ENCODE peak calls at places on chromosome X, in seven cellular contexts. I is AG04450; G is activated T-cell treated with anti-CD3 and anti-CD28 coated beads, Interleukin-2, amount 50 U/mL, for 72 hours; J is Right ventricle myocardium superior; U is HEK293T; Y is NCI-H2029 treated with DMSO at 0.1 percent for 48 hours; Q is EL. O is an unnamed sample.

GRCh38 chrX:85243761-85244410 is at the start of the genes SATL1 and ZNF711:
- DNase-seq in Y (no peak), J (peak; percentile 46), U (peak; percentile 52), G (peak; percentile 19), I (no peak), Q (peak; percentile 0), O (peak; percentile 73)

GRCh38 chrX:13494562-13494961 is 74.8 kb upstream of the EGFL6 start:
- DNase-seq in Q (no peak), I (no peak), U (no peak), Y (no peak), J (no peak), G (no peak), O (no peak)

GRCh38 chrX:40468033-40468979 is 112.5 kb upstream of the ATP6AP2 start:
- DNase-seq in Y (peak; percentile 87), J (peak; percentile 52), U (peak; percentile 46), I (no peak), Q (peak; percentile 33), G (peak; percentile 43), O (peak; percentile 74)

GRCh38 chrX:93422693-93423092 is 250.7 kb downstream of the NAP1L3 start:
- DNase-seq in U (peak; percentile 45), J (no peak), G (no peak), Y (no peak), I (no peak), Q (no peak), O (no peak)

GRCh38 chrX:54171527-54171926 is 11.5 kb downstream of the FAM120C start:
- DNase-seq in J (no peak), U (no peak), I (no peak), Y (no peak), Q (peak; percentile 20), G (no peak), O (no peak)

GRCh38 chrX:67351411-67351810 is 192.4 kb upstream of the AR start:
- DNase-seq in G (no peak), U (no peak), J (no peak), Y (no peak), Q (no peak), I (no peak), O (no peak)

GRCh38 chrX:70453024-70453618 is 8.5 kb downstream of the DLG3 start:
- DNase-seq in Y (no peak), U (no peak), Q (no peak), G (no peak), J (no peak), I (no peak), O (no peak)

GRCh38 chrX:46840946-46841740 is 4.3 kb downstream of the RP2 start:
- DNase-seq in G (no peak), Q (peak; percentile 30), Y (peak; percentile 15), I (no peak), J (peak; percentile 39), U (no peak), O (peak; percentile 21)

GRCh38 chrX:45191383-45191782 is 9.3 kb downstream of the DIPK2B start:
- DNase-seq in Y (no peak), U (no peak), G (peak; percentile 29), I (no peak), J (no peak), Q (no peak), O (no peak)

GRCh38 chrX:149629730-149630387 is 1.7 kb downstream of the TMEM185A start:
- DNase-seq in Q (no peak), G (no peak), J (no peak), Y (no peak), U (no peak), I (no peak), O (no peak)

GRCh38 chrX:131288738-131289511 is at the start of gene IGSF1:
- DNase-seq in J (peak; percentile 43), I (no peak), Q (no peak), U (peak; percentile 49), G (no peak), Y (no peak), O (peak; percentile 35)

GRCh38 chrX:2483398-2483797 is 17.4 kb downstream of the DHRSX start:
- DNase-seq in Q (no peak), Y (no peak), U (no peak), J (no peak), I (no peak), G (no peak), O (no peak)

GRCh38 chrX:71367396-71367795 is 1.2 kb downstream of the TAF1 start:
- DNase-seq in J (no peak), I (no peak), Q (peak; percentile 5), U (no peak), Y (no peak), G (peak; percentile 29), O (no peak)

GRCh38 chrX:44580466-44580865 is 37.8 kb upstream of the FUNDC1 start:
- DNase-seq in J (no peak), G (no peak), U (no peak), Y (no peak), Q (peak; percentile 62), I (peak; percentile 41), O (no peak)